ENCODE peak calls at places on chromosomes 3 and 15, in four cellular contexts. F is NCI-H446, A is OCI-LY7, X is left cardiac atrium. J is an unnamed sample.

GRCh38 chr15:31487811-31488436 is 161.3 kb downstream of the KLF13 start:
- DNase-seq in A (peak), X (no peak), F (no peak), J (no peak)

GRCh38 chr3:151431940-151432339 is 28.9 kb downstream of the IGSF10 start:
- DNase-seq in F (no peak), X (no peak), A (no peak), J (peak)

GRCh38 chr15:31362121-31362520 is 35.5 kb downstream of the KLF13 start:
- DNase-seq in X (no peak), F (no peak), A (no peak), J (no peak)

GRCh38 chr3:177553012-177553411 is 355.7 kb upstream of the TBL1XR1 start:
- DNase-seq in X (no peak), F (no peak), A (no peak), J (no peak)

GRCh38 chr15:36358094-36358961 is 221.1 kb upstream of the CDIN1 start:
- DNase-seq in F (no peak), X (no peak), A (no peak), J (no peak)

GRCh38 chr15:67968564-67969440 is 85.3 kb upstream of the PIAS1 start:
- DNase-seq in X (no peak), A (no peak), F (peak), J (no peak)

GRCh38 chr3:188266581-188267274 is 112.8 kb downstream of the LPP start:
- DNase-seq in F (no peak), X (no peak), A (no peak), J (no peak)

GRCh38 chr3:55690161-55690560 is 203.1 kb upstream of the WNT5A start:
- DNase-seq in F (no peak), X (no peak), A (peak), J (no peak)

GRCh38 chr3:101675709-101676218 is 1.2 kb downstream of the ZBTB11 start:
- DNase-seq in F (no peak), A (peak), X (peak), J (no peak)

GRCh38 chr3:71979155-71979554 is 194.2 kb upstream of the PROK2 start:
- DNase-seq in X (no peak), F (no peak), A (no peak), J (no peak)

GRCh38 chr3:44208568-44208967 is 33.1 kb upstream of the TOPAZ1 start:
- DNase-seq in A (no peak), F (no peak), X (no peak), J (no peak)

GRCh38 chr3:48500656-48501055 is 3.3 kb downstream of the SHISA5 start:
- DNase-seq in X (no peak), F (no peak), A (no peak), J (no peak)

GRCh38 chr3:129892857-129893615 is 475 bp downstream of the TMCC1 start:
- DNase-seq in A (peak), F (peak), X (peak), J (peak)

GRCh38 chr15:33398555-33398954 is 87.8 kb downstream of the RYR3 start:
- DNase-seq in F (no peak), A (no peak), X (no peak), J (no peak)

GRCh38 chr15:81160312-81161214 is 26.5 kb downstream of the CFAP161 start:
- DNase-seq in X (peak), F (peak), A (no peak), J (no peak)

GRCh38 chr15:72169236-72169920 is 28.2 kb downstream of the GRAMD2A start:
- DNase-seq in F (no peak), X (no peak), A (no peak), J (no peak)

GRCh38 chr3:186467969-186468368 is 76.2 kb downstream of the CRYGS start:
- DNase-seq in F (no peak), A (no peak), X (no peak), J (no peak)

GRCh38 chr15:80210612-80211554 is 41.1 kb downstream of the CTXND1 start:
- DNase-seq in X (no peak), A (peak), F (no peak), J (peak)

GRCh38 chr15:94174399-94174802 is 57.0 kb upstream of the MCTP2 start:
- DNase-seq in X (no peak), A (peak), F (no peak), J (peak)

GRCh38 chr3:81666502-81667121 is 94.8 kb downstream of the GBE1 start:
- DNase-seq in F (no peak), A (peak), X (no peak), J (peak)

GRCh38 chr3:58013973-58014649 is 5.9 kb downstream of the FLNB start:
- DNase-seq in X (peak), A (no peak), F (no peak), J (no peak)

GRCh38 chr15:60704129-60704528 is 225.2 kb upstream of the ICE2 start:
- DNase-seq in A (no peak), F (no peak), X (no peak), J (no peak)

GRCh38 chr3:192130534-192131132 is 596.7 kb downstream of the FGF12 start:
- DNase-seq in X (peak), F (peak), A (peak), J (peak)

GRCh38 chr3:55477306-55478010 is 9.6 kb downstream of the WNT5A start:
- DNase-seq in F (no peak), A (no peak), X (no peak), J (no peak)

GRCh38 chr3:190074817-190075216 is 45.9 kb downstream of the P3H2 start:
- DNase-seq in A (no peak), X (no peak), F (no peak), J (no peak)

GRCh38 chr3:47347217-47347801 is 33.5 kb upstream of the PTPN23 start:
- DNase-seq in F (no peak), X (no peak), A (peak), J (peak)

GRCh38 chr3:179148446-179149238 is 485 bp downstream of the PIK3CA start:
- DNase-seq in F (no peak), X (peak), A (peak), J (peak)

GRCh38 chr3:188974856-188975611 is 196.7 kb upstream of the TPRG1 start:
- DNase-seq in X (no peak), A (no peak), F (no peak), J (no peak)

GRCh38 chr3:123602325-123602724 is 17.5 kb upstream of the HACD2 start:
- DNase-seq in X (no peak), F (peak), A (no peak), J (no peak)